ENCODE peak calls at places on chromosomes 13 and 19, in nine cellular contexts. D is PC-9, P is heart right ventricle, R is left ventricle myocardium inferior, T is SJSA1, Q is GM12878, E is thoracic aorta, B is neural progenitor cell, O is adipocyte. L is an unnamed sample.

GRCh38 chr19:58380037-58380735 is 644 bp downstream of the ZNF837 start:
- DNase-seq in D (no peak), P (no peak), R (no peak), T (peak; percentile 42), Q (no peak), E (no peak), B (no peak), O (no peak), L (no peak)

GRCh38 chr13:96632536-96633320 is 361.5 kb downstream of the OXGR1 start:
- DNase-seq in D (no peak), P (no peak), R (no peak), T (no peak), Q (no peak), E (no peak), B (no peak), O (no peak), L (no peak)

GRCh38 chr13:23772717-23773116 is 116.5 kb downstream of the MIPEP start:
- DNase-seq in D (no peak), P (no peak), R (no peak), T (no peak), Q (no peak), E (no peak), B (no peak), O (no peak), L (no peak)

GRCh38 chr13:112880976-112881540 is 88.0 kb upstream of the MCF2L start:
- DNase-seq in D (no peak), P (no peak), R (no peak), T (no peak), Q (no peak), E (no peak), B (no peak), O (no peak), L (peak; percentile 37)

GRCh38 chr13:31209172-31209818 is 9.5 kb downstream of the B3GLCT start:
- DNase-seq in D (no peak), P (peak; percentile 80), R (peak; percentile 69), T (no peak), Q (no peak), E (no peak), B (peak; percentile 69), O (no peak), L (no peak)

GRCh38 chr19:16051254-16052025 is 24.9 kb upstream of the TPM4 start:
- DNase-seq in D (no peak), P (no peak), R (no peak), T (no peak), Q (no peak), E (no peak), B (no peak), O (no peak), L (peak; percentile 20)

GRCh38 chr13:33110713-33111413 is 94.6 kb downstream of the KL start:
- DNase-seq in D (no peak), P (peak; percentile 54), R (peak; percentile 65), T (no peak), Q (no peak), E (no peak), B (no peak), O (no peak), L (peak; percentile 52)

GRCh38 chr19:11780431-11781020 is 13.7 kb downstream of the ZNF441 start:
- DNase-seq in D (no peak), P (no peak), R (no peak), T (no peak), Q (no peak), E (no peak), B (no peak), O (no peak), L (no peak)

GRCh38 chr19:12899891-12900518 is 9.0 kb downstream of the GCDH start:
- DNase-seq in D (no peak), P (no peak), R (no peak), T (no peak), Q (peak; percentile 61), E (no peak), B (no peak), O (no peak), L (no peak)

GRCh38 chr13:30398601-30399072 is 23.7 kb upstream of the UBE2L5 start:
- DNase-seq in D (no peak), P (no peak), R (no peak), T (no peak), Q (no peak), E (no peak), B (no peak), O (no peak), L (no peak)

GRCh38 chr13:50290186-50290585 is 274.9 kb downstream of the KCNRG start:
- DNase-seq in D (no peak), P (no peak), R (no peak), T (no peak), Q (no peak), E (no peak), B (no peak), O (no peak), L (no peak)

GRCh38 chr19:42184401-42184861 is 33.0 kb downstream of the DEDD2 start:
- DNase-seq in D (peak; percentile 61), P (peak; percentile 68), R (peak; percentile 70), T (peak; percentile 85), Q (no peak), E (no peak), B (peak; percentile 93), O (peak; percentile 93), L (peak; percentile 81)

GRCh38 chr13:41019027-41019487 is at the start of gene ELF1:
- DNase-seq in D (peak; percentile 48), P (peak; percentile 39), R (no peak), T (no peak), Q (peak; percentile 88), E (no peak), B (no peak), O (peak; percentile 43), L (peak; percentile 62)

GRCh38 chr13:98537740-98538139 is 39.2 kb downstream of the STK24 start:
- DNase-seq in D (no peak), P (no peak), R (no peak), T (no peak), Q (no peak), E (no peak), B (no peak), O (no peak), L (no peak)

GRCh38 chr13:40484101-40484800 is 182.2 kb downstream of the FOXO1 start:
- DNase-seq in D (no peak), P (no peak), R (no peak), T (no peak), Q (no peak), E (no peak), B (no peak), O (no peak), L (no peak)

DNA sequence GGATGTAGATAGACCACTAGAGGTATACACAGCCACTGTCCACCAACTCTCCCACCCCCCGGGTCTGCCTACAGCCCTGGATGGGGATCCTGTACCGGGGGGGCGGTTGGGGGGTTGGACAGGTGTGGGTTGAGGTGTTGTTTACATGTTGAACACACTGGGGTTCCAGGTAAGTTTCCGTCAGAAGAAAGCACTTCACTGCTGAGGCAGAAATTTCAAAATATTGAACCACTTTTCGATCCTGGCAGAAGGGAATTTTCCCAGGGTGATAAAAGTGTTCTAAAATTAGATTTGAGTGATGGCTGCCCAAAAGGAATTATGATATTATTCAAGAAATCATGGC is 6.6 kb upstream of the CEACAM16 start:
- DNase-seq in D (no peak), P (no peak), R (no peak), T (no peak), Q (no peak), E (no peak), B (no peak), O (no peak), L (no peak)
- H3K4me1 ChIP-seq in D (peaks cover 75% of the 10 kb centered on the region), P (peaks cover 43% of the 10 kb centered on the region), R (peaks cover 39% of the 10 kb centered on the region), T (peaks cover 23% of the 10 kb centered on the region), Q (peaks cover 29% of the 10 kb centered on the region), E (peaks cover 5% of the 10 kb centered on the region), B (no peaks in the 10 kb centered on the region), O (peaks cover 3% of the 10 kb centered on the region), L (peaks cover 68% of the 10 kb centered on the region)

DNA sequence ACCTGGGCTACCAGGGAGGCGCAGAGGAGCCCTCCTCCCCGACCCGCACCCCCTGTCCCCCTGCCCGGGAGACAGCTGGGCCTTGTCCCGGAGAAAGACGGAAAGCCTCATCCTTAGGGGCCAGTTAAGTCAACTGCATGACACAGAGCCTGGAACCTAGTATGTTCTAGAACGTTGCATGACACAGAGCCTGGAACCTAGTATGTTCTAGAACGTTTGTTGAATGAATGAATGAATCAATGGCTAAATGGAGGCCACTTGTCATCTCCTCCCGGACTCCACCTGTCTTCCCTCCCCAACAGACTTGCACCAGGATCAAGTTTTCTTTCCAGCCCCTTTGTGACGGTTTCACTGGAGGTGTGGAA is 706 bp downstream of the SERP2 start:
- DNase-seq in D (no peak), P (no peak), R (no peak), T (no peak), Q (no peak), E (no peak), B (no peak), O (no peak), L (no peak)
- H3K4me3 ChIP-seq in D (no peak overlapping the region), P (peak overlapping the region; percentile 74), R (peak overlapping the region; percentile 85), T (no peak overlapping the region), Q (no peak overlapping the region), E (peak overlapping the region; percentile 84), B (peak overlapping the region; percentile 67), O (peak overlapping the region; percentile 79), L (peak overlapping the region; percentile 62)

GRCh38 chr19:3178973-3179738 is 587 bp downstream of the S1PR4 start:
- DNase-seq in D (no peak), P (no peak), R (no peak), T (peak; percentile 45), Q (no peak), E (no peak), B (no peak), O (no peak), L (no peak)
- H3K4me1 ChIP-seq in D (peaks cover 21% of the 10 kb centered on the region), P (peaks cover 7% of the 10 kb centered on the region), R (peaks cover 15% of the 10 kb centered on the region), T (peaks cover 19% of the 10 kb centered on the region), Q (peaks cover 22% of the 10 kb centered on the region), E (no peaks in the 10 kb centered on the region), B (no peaks in the 10 kb centered on the region), O (peaks cover 9% of the 10 kb centered on the region), L (peaks cover 31% of the 10 kb centered on the region)

GRCh38 chr19:954272-954671 is 28.4 kb downstream of the ARID3A start:
- DNase-seq in D (no peak), P (no peak), R (no peak), T (no peak), Q (no peak), E (no peak), B (no peak), O (no peak), L (no peak)

GRCh38 chr19:952049-952679 is 26.3 kb downstream of the ARID3A start:
- DNase-seq in D (no peak), P (no peak), R (no peak), T (no peak), Q (no peak), E (no peak), B (no peak), O (no peak), L (no peak)

GRCh38 chr19:952680-953500 is 27.1 kb downstream of the ARID3A start:
- DNase-seq in D (peak; percentile 31), P (no peak), R (no peak), T (no peak), Q (no peak), E (no peak), B (no peak), O (no peak), L (no peak)

GRCh38 chr19:954672-955494 is 29.0 kb downstream of the ARID3A start:
- DNase-seq in D (no peak), P (no peak), R (no peak), T (no peak), Q (peak; percentile 70), E (no peak), B (peak; percentile 63), O (no peak), L (no peak)

GRCh38 chr19:953501-954271 is 27.9 kb downstream of the ARID3A start:
- DNase-seq in D (no peak), P (no peak), R (no peak), T (no peak), Q (no peak), E (no peak), B (peak; percentile 24), O (no peak), L (no peak)
- H3K4me3 ChIP-seq in D (peak overlapping the region; percentile 49), P (no peak overlapping the region), R (no peak overlapping the region), T (no peak overlapping the region), Q (peak overlapping the region; percentile 71), E (no peak overlapping the region), B (no peak overlapping the region), O (no peak overlapping the region), L (peak overlapping the region; percentile 20)

L was measured in lower lobe of right lung.